ENCODE peak calls at places on chromosomes 5 and 9, in six cellular contexts. One of them, this sample, is unnamed.

GRCh38 chr9:135973276-135974219 is 12.4 kb upstream of the UBAC1 start:
- DNase-seq in hepatocyte: no peak
- DNase-seq in fibroblast of lung: peak
- DNase-seq in mesenchymal stem cell: no peak
- DNase-seq in Karpas-422: no peak
- DNase-seq in H9: no peak
- DNase-seq in this sample: no peak

GRCh38 chr5:15938961-15939360 is 240.6 kb downstream of the MARCHF11 start:
- DNase-seq in hepatocyte: no peak
- DNase-seq in fibroblast of lung: peak
- DNase-seq in mesenchymal stem cell: peak
- DNase-seq in Karpas-422: no peak
- DNase-seq in H9: no peak
- DNase-seq in this sample: peak

GRCh38 chr5:125446986-125447385 is 700.5 kb upstream of the ZNF608 start:
- DNase-seq in hepatocyte: no peak
- DNase-seq in fibroblast of lung: peak
- DNase-seq in mesenchymal stem cell: peak
- DNase-seq in Karpas-422: no peak
- DNase-seq in H9: no peak
- DNase-seq in this sample: no peak

GRCh38 chr5:6859001-6859400 is 145.8 kb downstream of the TENT4A start:
- DNase-seq in hepatocyte: no peak
- DNase-seq in fibroblast of lung: no peak
- DNase-seq in mesenchymal stem cell: no peak
- DNase-seq in Karpas-422: no peak
- DNase-seq in H9: no peak
- DNase-seq in this sample: no peak

GRCh38 chr9:136596630-136597031 is 50.8 kb upstream of the NOTCH1 start:
- DNase-seq in hepatocyte: no peak
- DNase-seq in fibroblast of lung: no peak
- DNase-seq in mesenchymal stem cell: no peak
- DNase-seq in Karpas-422: no peak
- DNase-seq in H9: no peak
- DNase-seq in this sample: no peak

GRCh38 chr5:142087920-142088679 is 20.5 kb upstream of the NDFIP1 start:
- DNase-seq in hepatocyte: no peak
- DNase-seq in fibroblast of lung: no peak
- DNase-seq in mesenchymal stem cell: no peak
- DNase-seq in Karpas-422: no peak
- DNase-seq in H9: no peak
- DNase-seq in this sample: no peak

GRCh38 chr5:67193479-67193878 is 3.1 kb downstream of the CD180 start:
- DNase-seq in hepatocyte: no peak
- DNase-seq in fibroblast of lung: no peak
- DNase-seq in mesenchymal stem cell: no peak
- DNase-seq in Karpas-422: no peak
- DNase-seq in H9: no peak
- DNase-seq in this sample: no peak

GRCh38 chr9:131277673-131278420 is 1.5 kb upstream of the FAM78A start:
- DNase-seq in hepatocyte: peak
- DNase-seq in fibroblast of lung: peak
- DNase-seq in mesenchymal stem cell: peak
- DNase-seq in Karpas-422: peak
- DNase-seq in H9: peak
- DNase-seq in this sample: peak

GRCh38 chr9:32864926-32865325 is 81.6 kb downstream of the TMEM215 start:
- DNase-seq in hepatocyte: no peak
- DNase-seq in fibroblast of lung: no peak
- DNase-seq in mesenchymal stem cell: no peak
- DNase-seq in Karpas-422: no peak
- DNase-seq in H9: no peak
- DNase-seq in this sample: no peak

GRCh38 chr5:87404359-87404758 is 8.4 kb downstream of the CCNH start:
- DNase-seq in hepatocyte: no peak
- DNase-seq in fibroblast of lung: no peak
- DNase-seq in mesenchymal stem cell: no peak
- DNase-seq in Karpas-422: no peak
- DNase-seq in H9: no peak
- DNase-seq in this sample: no peak

GRCh38 chr5:181224390-181225234 is 1.5 kb downstream of the TRIM41 start:
- DNase-seq in hepatocyte: no peak
- DNase-seq in fibroblast of lung: no peak
- DNase-seq in mesenchymal stem cell: no peak
- DNase-seq in Karpas-422: peak
- DNase-seq in H9: no peak
- DNase-seq in this sample: no peak

GRCh38 chr5:138662599-138662998 is 87.4 kb upstream of the HSPA9 start:
- DNase-seq in hepatocyte: no peak
- DNase-seq in fibroblast of lung: no peak
- DNase-seq in mesenchymal stem cell: no peak
- DNase-seq in Karpas-422: peak
- DNase-seq in H9: no peak
- DNase-seq in this sample: peak

GRCh38 chr5:76082790-76083554 is at the start of gene SV2C:
- DNase-seq in hepatocyte: peak
- DNase-seq in fibroblast of lung: no peak
- DNase-seq in mesenchymal stem cell: peak
- DNase-seq in Karpas-422: no peak
- DNase-seq in H9: peak
- DNase-seq in this sample: peak

GRCh38 chr9:114908104-114908621 is 22.2 kb downstream of the TNFSF8 start:
- DNase-seq in hepatocyte: peak
- DNase-seq in fibroblast of lung: no peak
- DNase-seq in mesenchymal stem cell: peak
- DNase-seq in Karpas-422: no peak
- DNase-seq in H9: peak
- DNase-seq in this sample: peak

GRCh38 chr5:7018144-7018543 is 304.9 kb downstream of the TENT4A start:
- DNase-seq in hepatocyte: no peak
- DNase-seq in fibroblast of lung: no peak
- DNase-seq in mesenchymal stem cell: no peak
- DNase-seq in Karpas-422: no peak
- DNase-seq in H9: no peak
- DNase-seq in this sample: no peak

GRCh38 chr5:143219696-143220095 is 183.8 kb downstream of the NR3C1 start:
- DNase-seq in hepatocyte: no peak
- DNase-seq in fibroblast of lung: no peak
- DNase-seq in mesenchymal stem cell: no peak
- DNase-seq in Karpas-422: peak
- DNase-seq in H9: no peak
- DNase-seq in this sample: no peak

GRCh38 chr9:103245369-103245768 is 250.2 kb downstream of the CYLC2 start:
- DNase-seq in hepatocyte: no peak
- DNase-seq in fibroblast of lung: no peak
- DNase-seq in mesenchymal stem cell: no peak
- DNase-seq in Karpas-422: no peak
- DNase-seq in H9: no peak
- DNase-seq in this sample: no peak

GRCh38 chr5:103587185-103587748 is 24.7 kb upstream of the NUDT12 start:
- DNase-seq in hepatocyte: peak
- DNase-seq in fibroblast of lung: peak
- DNase-seq in mesenchymal stem cell: peak
- DNase-seq in Karpas-422: peak
- DNase-seq in H9: no peak
- DNase-seq in this sample: peak

GRCh38 chr9:29697011-29697410 is 2123.7 kb upstream of the C9orf72 start:
- DNase-seq in hepatocyte: no peak
- DNase-seq in fibroblast of lung: peak
- DNase-seq in mesenchymal stem cell: peak
- DNase-seq in Karpas-422: no peak
- DNase-seq in H9: no peak
- DNase-seq in this sample: peak

GRCh38 chr9:137427454-137428310 is 4.5 kb downstream of the NOXA1 start:
- DNase-seq in hepatocyte: no peak
- DNase-seq in fibroblast of lung: no peak
- DNase-seq in mesenchymal stem cell: no peak
- DNase-seq in Karpas-422: no peak
- DNase-seq in H9: no peak
- DNase-seq in this sample: no peak

GRCh38 chr9:90132866-90133265 is 509.8 kb downstream of the DIRAS2 start:
- DNase-seq in hepatocyte: no peak
- DNase-seq in fibroblast of lung: no peak
- DNase-seq in mesenchymal stem cell: no peak
- DNase-seq in Karpas-422: no peak
- DNase-seq in H9: no peak
- DNase-seq in this sample: no peak

GRCh38 chr5:134649163-134649916 is 755 bp downstream of the SEC24A start:
- DNase-seq in hepatocyte: peak
- DNase-seq in fibroblast of lung: peak
- DNase-seq in mesenchymal stem cell: peak
- DNase-seq in Karpas-422: no peak
- DNase-seq in H9: no peak
- DNase-seq in this sample: peak

GRCh38 chr5:308672-309271 is 12.7 kb upstream of the AHRR start:
- DNase-seq in hepatocyte: no peak
- DNase-seq in fibroblast of lung: peak
- DNase-seq in mesenchymal stem cell: peak
- DNase-seq in Karpas-422: no peak
- DNase-seq in H9: no peak
- DNase-seq in this sample: no peak

DNA sequence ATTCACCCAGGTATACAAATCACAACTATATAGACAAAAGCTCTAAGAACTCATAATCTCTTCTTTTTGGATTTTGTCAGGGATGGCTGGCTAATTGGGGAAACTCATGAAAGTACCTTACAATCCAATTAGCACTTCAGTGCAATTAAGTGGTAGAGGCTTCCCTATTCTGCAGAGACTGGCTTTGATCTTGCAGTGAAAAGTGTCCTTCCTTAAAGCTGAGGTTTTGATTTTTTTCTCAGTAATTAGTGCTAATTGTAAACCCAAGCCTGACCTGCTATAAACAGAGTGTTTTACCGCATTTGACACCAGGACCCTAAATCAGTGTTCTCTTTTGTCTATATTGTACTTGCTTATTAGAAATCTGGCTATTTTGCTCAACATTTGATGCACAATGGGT is 294.0 kb upstream of the EFNA5 start:
- DNase-seq in hepatocyte: no peak
- DNase-seq in fibroblast of lung: no peak
- DNase-seq in mesenchymal stem cell: no peak
- DNase-seq in Karpas-422: no peak
- DNase-seq in H9: no peak
- DNase-seq in this sample: no peak
- H3K4me2 ChIP-seq in hepatocyte: no peak
- H3K4me2 ChIP-seq in fibroblast of lung: no peak
- H3K4me2 ChIP-seq in mesenchymal stem cell: no peak
- H3K4me2 ChIP-seq in Karpas-422: no peak
- H3K4me2 ChIP-seq in H9: no peak
- H3K4me2 ChIP-seq in this sample: no peak

DNA sequence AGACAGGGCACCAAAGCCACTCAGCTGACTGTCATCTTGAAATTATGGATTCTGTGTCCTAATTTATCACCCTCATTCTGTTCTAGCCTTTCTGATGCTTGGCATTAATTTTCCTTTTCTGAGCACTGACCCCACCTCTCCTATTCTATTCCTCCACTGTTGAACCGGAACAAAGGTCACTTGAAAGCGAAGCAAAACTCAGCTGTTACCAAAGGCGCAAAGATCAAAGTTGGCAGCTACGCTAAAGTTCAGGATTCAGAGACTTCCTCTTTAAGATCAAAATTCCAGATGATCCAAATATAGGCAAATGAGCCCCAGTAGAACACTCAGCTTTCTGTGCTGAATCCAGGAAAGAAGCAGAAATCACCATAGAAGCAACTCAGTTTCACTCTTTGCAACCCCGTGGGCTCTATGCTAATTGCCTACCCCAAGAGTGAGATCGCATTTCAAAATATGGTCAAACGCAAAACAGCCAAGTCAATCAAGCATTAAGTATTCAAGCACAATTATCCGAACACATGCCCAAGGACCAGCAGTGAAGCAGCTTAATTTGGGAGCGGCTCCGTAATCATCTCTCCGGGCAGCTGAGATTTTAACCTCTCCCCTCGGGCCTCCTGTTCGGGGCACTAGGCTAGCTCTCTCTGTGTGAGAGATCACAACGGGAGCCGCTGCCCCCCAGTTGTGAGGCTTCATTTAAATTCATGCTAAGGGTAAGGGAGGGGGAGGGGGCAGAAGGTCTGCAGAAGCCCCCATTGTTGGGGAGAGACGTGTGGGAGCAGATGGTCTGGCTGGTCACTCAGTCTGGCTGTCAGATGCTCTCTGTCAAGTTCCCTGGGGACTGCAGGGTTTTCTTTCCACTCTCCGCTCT is 288.6 kb downstream of the ELAVL2 start:
- DNase-seq in hepatocyte: no peak
- DNase-seq in fibroblast of lung: no peak
- DNase-seq in mesenchymal stem cell: no peak
- DNase-seq in Karpas-422: peak
- DNase-seq in H9: no peak
- DNase-seq in this sample: no peak
- H2AFZ ChIP-seq in hepatocyte: peak
- H2AFZ ChIP-seq in fibroblast of lung: no peak
- H2AFZ ChIP-seq in mesenchymal stem cell: no peak
- H2AFZ ChIP-seq in Karpas-422: peak
- H2AFZ ChIP-seq in H9: peak
- H2AFZ ChIP-seq in this sample: no peak

DNA sequence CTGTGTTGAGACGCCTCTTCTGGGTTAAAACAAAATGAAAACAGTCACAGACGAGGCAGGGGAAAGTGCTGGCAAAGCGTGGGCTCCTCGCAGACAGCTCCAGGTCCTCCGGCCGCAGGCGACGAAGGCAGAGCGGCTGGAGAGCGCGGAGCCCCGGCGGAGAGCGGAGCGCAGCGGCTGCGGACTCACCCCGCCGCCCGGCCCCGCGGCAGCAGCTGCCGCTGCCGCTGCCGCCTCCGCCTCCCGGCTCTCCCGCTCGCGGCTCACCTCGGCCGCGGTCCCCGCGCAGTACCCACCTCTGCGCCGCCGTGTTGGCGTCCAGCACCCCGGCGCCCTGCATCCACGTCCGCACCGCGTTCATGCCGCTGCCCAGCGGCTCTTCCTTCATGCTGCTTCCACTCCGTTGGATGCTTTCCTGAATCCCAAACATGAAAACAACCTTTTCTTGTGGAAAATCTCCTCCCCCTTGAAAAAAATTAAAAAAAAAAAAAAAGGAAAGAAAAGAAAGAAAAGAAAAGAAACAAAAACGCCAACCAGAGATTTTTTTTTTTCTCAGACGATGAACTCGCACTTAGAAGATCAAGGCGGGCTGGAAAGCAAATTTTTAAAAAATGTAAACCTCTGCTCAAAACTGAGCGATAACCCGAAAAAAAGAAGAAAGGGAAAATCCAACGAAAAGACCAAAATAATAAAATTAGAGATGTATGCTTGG is 511 bp downstream of the EBF1 start:
- DNase-seq in hepatocyte: peak
- DNase-seq in fibroblast of lung: peak
- DNase-seq in mesenchymal stem cell: peak
- DNase-seq in Karpas-422: peak
- DNase-seq in H9: peak
- DNase-seq in this sample: peak
- H3K27ac ChIP-seq in hepatocyte: peak
- H3K27ac ChIP-seq in fibroblast of lung: peak
- H3K27ac ChIP-seq in mesenchymal stem cell: no peak
- H3K27ac ChIP-seq in Karpas-422: peak
- H3K27ac ChIP-seq in H9: no peak
- H3K27ac ChIP-seq in this sample: no peak

DNA sequence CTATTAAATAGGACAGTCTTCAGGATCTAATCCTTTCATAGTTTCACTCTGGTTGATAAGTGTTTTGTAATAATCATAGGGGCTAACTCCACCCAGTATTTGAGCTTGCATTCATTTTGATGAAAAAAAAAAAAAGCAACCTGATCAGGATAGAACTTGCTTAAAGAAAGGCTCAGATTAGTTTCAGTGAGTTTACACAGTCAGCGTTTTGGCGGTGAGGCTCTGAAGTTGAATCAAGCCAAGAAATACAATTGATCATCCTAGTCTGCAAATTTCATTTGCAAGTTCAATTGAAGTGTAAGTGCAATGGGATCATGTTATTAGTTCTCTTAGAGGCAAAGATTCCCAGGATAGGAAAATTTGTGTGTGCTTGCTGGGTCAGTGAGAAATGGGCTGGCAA is 159.7 kb upstream of the ELL2 start:
- DNase-seq in hepatocyte: no peak
- DNase-seq in fibroblast of lung: peak
- DNase-seq in mesenchymal stem cell: no peak
- DNase-seq in Karpas-422: no peak
- DNase-seq in H9: no peak
- DNase-seq in this sample: peak
- H3K4me2 ChIP-seq in hepatocyte: no peak
- H3K4me2 ChIP-seq in fibroblast of lung: no peak
- H3K4me2 ChIP-seq in mesenchymal stem cell: no peak
- H3K4me2 ChIP-seq in Karpas-422: no peak
- H3K4me2 ChIP-seq in H9: no peak
- H3K4me2 ChIP-seq in this sample: no peak

This sample was measured in mammary epithelial cell.